ENCODE peak calls at places on chromosome 19, in ten cellular contexts. S is left ventricle myocardium inferior, E is fibroblast of lung, F is spleen, Z is heart left ventricle, V is transverse colon, A is endodermal cell, Q is stomach, Y is tibial artery, H is IMR-90. X is an unnamed sample. For H3K4me1 and H3K27me3, the result is how much of the 10 kb centered on the place peaks cover.

GRCh38 chr19:6773323-6773931 is 919 bp downstream of the VAV1 start:
- DNase-seq in Q (peak), Z (no peak), A (peak), S (peak), H (no peak), F (peak), Y (peak), E (no peak), V (peak), X (no peak)

GRCh38 chr19:49142866-49143335 is 12.3 kb downstream of the HRC start:
- DNase-seq in Z (peak), Q (peak), V (peak), E (peak), S (peak), H (peak), Y (peak), A (peak), F (peak), X (peak)

GRCh38 chr19:44735011-44735410 is 13.5 kb upstream of the BCL3 start:
- DNase-seq in V (no peak), S (no peak), E (peak), F (no peak), Z (no peak), A (no peak), H (no peak), Q (no peak), Y (no peak), X (no peak)

GRCh38 chr19:5138606-5139594 is 170.0 kb downstream of the KDM4B start:
- DNase-seq in Y (no peak), H (peak), A (no peak), Z (peak), E (peak), F (peak), Q (peak), S (no peak), V (peak), X (no peak)

GRCh38 chr19:6271721-6272410 is 7.9 kb downstream of the MLLT1 start:
- DNase-seq in V (peak), E (peak), Y (peak), F (no peak), S (peak), A (peak), H (peak), Z (peak), Q (peak), X (peak)

GRCh38 chr19:42253245-42254082 is 1.5 kb downstream of the ERF start:
- DNase-seq in E (peak), V (peak), H (peak), Q (peak), A (peak), S (peak), F (peak), Y (peak), Z (peak), X (peak)

GRCh38 chr19:29645911-29646310 is 19.4 kb upstream of the PLEKHF1 start:
- DNase-seq in H (peak), F (peak), Y (peak), A (no peak), Z (peak), E (peak), V (no peak), S (peak), Q (peak), X (peak)

GRCh38 chr19:41422955-41423354 is 4.2 kb downstream of the B3GNT8 start:
- DNase-seq in E (no peak), Q (no peak), S (no peak), Y (no peak), A (no peak), F (no peak), H (no peak), Z (no peak), V (no peak), X (no peak)

GRCh38 chr19:49984491-49984890 is 23.5 kb upstream of the SIGLEC11 start:
- DNase-seq in Z (no peak), H (no peak), V (no peak), A (no peak), E (no peak), Y (no peak), Q (no peak), F (no peak), S (no peak), X (no peak)

GRCh38 chr19:4088975-4089374 is 22.3 kb upstream of the ZBTB7A start:
- DNase-seq in H (no peak), E (no peak), S (no peak), Z (no peak), V (no peak), A (no peak), Y (no peak), Q (no peak), F (no peak), X (no peak)
- H3K4me1 ChIP-seq in H (under half), E (under half), S (under half), Z (under half), V (under half), A (under half), Y (under half), Q (under half), F (under half), X (under half)

GRCh38 chr19:53945998-53946397 is 16.7 kb upstream of the CACNG8 start:
- DNase-seq in A (no peak), S (no peak), Q (no peak), H (no peak), E (no peak), Y (no peak), Z (no peak), F (no peak), V (no peak), X (no peak)

GRCh38 chr19:53945441-53945840 is 17.3 kb upstream of the CACNG8 start:
- DNase-seq in E (peak), Z (no peak), Y (no peak), Q (no peak), H (peak), A (peak), S (no peak), V (no peak), F (no peak), X (no peak)

GRCh38 chr19:53944416-53944815 is 18.3 kb upstream of the CACNG8 start:
- DNase-seq in Y (no peak), E (no peak), F (no peak), Q (no peak), A (no peak), H (no peak), Z (no peak), S (no peak), V (no peak), X (no peak)

GRCh38 chr19:53947624-53948023 is 15.1 kb upstream of the CACNG8 start:
- DNase-seq in H (no peak), V (no peak), Q (no peak), Y (no peak), Z (no peak), S (no peak), A (peak), E (no peak), F (no peak), X (no peak)

DNA sequence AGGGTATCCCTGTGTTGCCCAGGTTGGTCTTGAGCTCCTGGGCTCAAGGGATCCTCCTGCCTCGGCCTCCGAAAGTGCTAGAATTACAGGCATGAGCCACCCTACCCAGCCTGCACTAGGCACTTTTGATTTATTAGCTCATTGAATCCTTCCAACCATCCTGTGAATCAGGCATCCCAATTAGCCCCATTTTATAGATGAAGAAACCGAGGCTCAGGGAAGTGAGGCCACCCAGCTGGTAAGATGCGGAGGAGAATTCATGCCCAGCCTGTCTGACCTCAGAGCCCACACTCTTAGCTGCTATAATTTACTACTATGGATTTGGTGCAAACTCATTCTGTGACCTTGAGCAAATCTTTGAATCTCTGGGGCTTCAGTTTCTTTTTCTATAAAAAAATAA is 17.8 kb upstream of the CACNG8 start:
- DNase-seq in Q (no peak), Y (no peak), E (no peak), V (no peak), A (no peak), Z (no peak), S (no peak), F (no peak), H (no peak), X (no peak)
- H3K27me3 ChIP-seq in Q (half or more), Y (under half), E (under half), V (half or more), A (under half), Z (under half), S (half or more), F (under half), H (under half), X (under half)

GRCh38 chr19:18610245-18610555 is 2.5 kb upstream of the TMEM59L start:
- DNase-seq in H (no peak), V (no peak), E (no peak), Z (no peak), Q (no peak), Y (no peak), A (peak), F (no peak), S (no peak), X (no peak)
- H3K4me3 ChIP-seq in H (no peak), V (no peak), E (no peak), Z (no peak), Q (no peak), Y (no peak), A (no peak), F (no peak), S (no peak), X (no peak)

GRCh38 chr19:38650180-38650775 is 2.8 kb downstream of the ACTN4 start:
- DNase-seq in Z (no peak), V (peak), H (no peak), F (no peak), Y (no peak), S (no peak), Q (peak), E (no peak), A (peak), X (no peak)
- H3K4me1 ChIP-seq in Z (half or more), V (half or more), H (under half), F (half or more), Y (under half), S (half or more), Q (half or more), E (under half), A (under half), X (half or more)